ENCODE peak calls at places on chromosome 7, in four cellular contexts. D is epithelial cell of proximal tubule; J is activated CD4-positive, CD25-positive, alpha-beta regulatory T cell; S is neural progenitor cell. Q is an unnamed sample.

GRCh38 chr7:107792364-107792763 is 10.7 kb downstream of the SLC26A3 start:
- DNase-seq in D (no peak), S (no peak), J (no peak), Q (no peak)

GRCh38 chr7:22052221-22052639 is 106.5 kb upstream of the CDCA7L start:
- DNase-seq in D (peak), S (peak), J (no peak), Q (no peak)

GRCh38 chr7:153433223-153433622 is 619.0 kb upstream of the DPP6 start:
- DNase-seq in S (no peak), D (no peak), J (no peak), Q (no peak)

GRCh38 chr7:16471933-16472332 is 6.4 kb upstream of the SOSTDC1 start:
- DNase-seq in J (no peak), S (no peak), D (no peak), Q (no peak)

GRCh38 chr7:27173412-27174076 is 576 bp downstream of the HOXA10 start:
- DNase-seq in S (no peak), D (no peak), J (no peak), Q (no peak)

GRCh38 chr7:142626420-142627035 is 122.7 kb upstream of the PRSS1 start:
- DNase-seq in D (no peak), J (peak), S (peak), Q (peak)

GRCh38 chr7:16543456-16543855 is 16.8 kb downstream of the LRRC72 start:
- DNase-seq in S (no peak), J (no peak), D (no peak), Q (no peak)

GRCh38 chr7:149199234-149199990 is 4.1 kb downstream of the ZNF282 start:
- DNase-seq in D (no peak), S (no peak), J (no peak), Q (no peak)

GRCh38 chr7:14837216-14837615 is 65.3 kb downstream of the DGKB start:
- DNase-seq in D (no peak), J (no peak), S (no peak), Q (no peak)

GRCh38 chr7:44315504-44315903 is 9.9 kb downstream of the CAMK2B start:
- DNase-seq in S (no peak), D (no peak), J (no peak), Q (no peak)

GRCh38 chr7:43391518-43391917 is 191.4 kb upstream of the STK17A start:
- DNase-seq in D (no peak), S (no peak), J (no peak), Q (no peak)

GRCh38 chr7:51366930-51367613 is 50.5 kb upstream of the COBL start:
- DNase-seq in J (no peak), S (peak), D (no peak), Q (no peak)

GRCh38 chr7:111668711-111669110 is 106.4 kb upstream of the IMMP2L start:
- DNase-seq in D (no peak), S (no peak), J (no peak), Q (no peak)

GRCh38 chr7:91772100-91772794 is 108.3 kb downstream of the MTERF1 start:
- DNase-seq in J (no peak), S (no peak), D (no peak), Q (no peak)